ENCODE peak calls at places on chromosome 16, in six cellular contexts. W is H9, E is neuronal stem cell, L is mesendoderm, P is IMR-90, D is H1. Y is an unnamed sample.
A peak's percentile ranks its signal among the peaks of the same experiment; 100 is the strongest.

GRCh38 chr16:89686520-89687091 is at the start of gene CDK10:
- DNase-seq in W (peak; percentile 91), E (peak; percentile 94), L (peak; percentile 94), P (peak; percentile 76), D (no peak), Y (peak; percentile 88)

GRCh38 chr16:86590501-86591144 is 12.3 kb downstream of the FOXL1 start:
- DNase-seq in W (no peak), E (no peak), L (no peak), P (peak; percentile 96), D (no peak), Y (peak; percentile 84)

GRCh38 chr16:31880322-31880979 is 6.8 kb downstream of the ZNF267 start:
- DNase-seq in W (no peak), E (no peak), L (peak; percentile 64), P (peak; percentile 80), D (no peak), Y (peak; percentile 80)

GRCh38 chr16:55204923-55205322 is 119.1 kb upstream of the IRX6 start:
- DNase-seq in W (no peak), E (no peak), L (no peak), P (no peak), D (no peak), Y (no peak)

GRCh38 chr16:67336111-67336510 is 9.5 kb downstream of the LRRC36 start:
- DNase-seq in W (no peak), E (no peak), L (no peak), P (no peak), D (no peak), Y (no peak)

GRCh38 chr16:73170587-73170986 is 122.7 kb upstream of the ZFHX3 start:
- DNase-seq in W (no peak), E (no peak), L (peak; percentile 71), P (no peak), D (no peak), Y (no peak)

GRCh38 chr16:81198635-81199034 is 39.9 kb upstream of the BCO1 start:
- DNase-seq in W (peak; percentile 36), E (no peak), L (no peak), P (no peak), D (no peak), Y (peak; percentile 19)

GRCh38 chr16:23907457-23907902 is 71.7 kb downstream of the PRKCB start:
- DNase-seq in W (no peak), E (no peak), L (no peak), P (no peak), D (no peak), Y (no peak)

GRCh38 chr16:89841275-89841674 is 13.0 kb downstream of the SPIRE2 start:
- DNase-seq in W (no peak), E (no peak), L (no peak), P (no peak), D (no peak), Y (no peak)

GRCh38 chr16:74499114-74499513 is 77.8 kb upstream of the CLEC18B start:
- DNase-seq in W (no peak), E (no peak), L (no peak), P (no peak), D (no peak), Y (no peak)

GRCh38 chr16:75024591-75024990 is 25.8 kb downstream of the ZNRF1 start:
- DNase-seq in W (no peak), E (no peak), L (no peak), P (no peak), D (no peak), Y (no peak)

DNA sequence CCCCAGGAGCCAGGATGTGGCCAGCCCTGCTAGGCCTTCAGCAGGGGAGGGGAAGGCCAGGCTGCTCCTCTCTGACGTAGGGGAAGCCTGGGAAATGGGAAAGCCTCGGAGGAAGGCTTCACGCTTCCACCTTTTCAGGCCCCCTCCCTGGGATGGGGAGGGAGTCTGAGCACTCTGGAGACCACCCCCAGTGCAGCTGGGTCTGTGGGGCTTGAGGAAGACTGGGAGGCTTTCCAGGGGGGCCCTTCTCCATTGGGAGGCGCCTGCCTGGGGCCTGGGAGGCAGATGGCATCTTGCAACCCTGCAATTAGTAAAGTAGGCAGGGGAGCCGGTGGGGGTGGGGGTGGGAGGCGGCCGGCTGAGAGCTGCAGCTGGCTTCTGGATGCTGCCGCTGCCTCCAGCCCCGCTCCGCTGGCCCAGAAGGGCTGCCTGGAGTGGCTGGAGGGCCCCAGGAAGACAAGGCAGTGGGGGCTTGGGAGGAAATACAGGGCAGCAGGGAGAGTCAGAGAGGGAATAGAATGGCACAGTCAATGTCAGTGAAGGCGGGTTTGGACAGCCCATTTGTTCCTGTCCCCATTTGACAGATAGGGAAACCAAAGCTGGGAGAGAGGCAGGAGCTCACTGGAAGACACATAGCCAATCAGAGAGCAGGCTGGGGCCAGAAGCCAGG is 21.3 kb upstream of the DOK4 start:
- DNase-seq in W (no peak), E (no peak), L (peak; percentile 48), P (no peak), D (no peak), Y (no peak)
- H2BK5ac ChIP-seq in W (no peak overlapping the region), E (no peak overlapping the region), L (no peak overlapping the region), P (no peak overlapping the region), D (no peak overlapping the region), Y (no peak overlapping the region)

DNA sequence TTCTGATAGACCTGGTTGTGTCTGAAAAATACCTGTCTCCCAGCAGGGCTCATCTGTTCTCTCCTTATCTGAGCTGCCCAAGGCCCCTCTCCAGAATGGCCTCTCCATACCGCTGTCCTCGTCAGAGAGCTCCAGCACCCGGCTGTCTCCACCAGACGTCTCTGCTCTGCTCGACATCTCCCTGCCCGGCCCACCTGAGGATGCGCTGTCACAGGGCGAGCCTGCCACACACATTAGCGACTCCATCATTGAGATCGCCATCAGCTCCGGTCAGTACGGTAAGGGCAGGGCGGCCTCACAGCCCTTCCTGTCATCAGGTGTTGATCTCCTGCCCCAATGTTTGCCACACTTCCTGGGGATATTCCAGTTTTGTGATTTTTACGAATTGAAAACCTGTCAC is 10.2 kb upstream of the JPT2 start:
- DNase-seq in W (no peak), E (no peak), L (no peak), P (no peak), D (no peak), Y (no peak)
- H3K4me2 ChIP-seq in W (no peak overlapping the region), E (no peak overlapping the region), L (no peak overlapping the region), P (no peak overlapping the region), D (no peak overlapping the region), Y (no peak overlapping the region)

GRCh38 chr16:4830408-4830807 is 16.7 kb downstream of the GLYR1 start:
- DNase-seq in W (no peak), E (no peak), L (no peak), P (no peak), D (no peak), Y (no peak)

GRCh38 chr16:4831616-4832015 is 15.5 kb downstream of the GLYR1 start:
- DNase-seq in W (no peak), E (no peak), L (no peak), P (no peak), D (no peak), Y (no peak)

GRCh38 chr16:4826980-4827379 is 20.1 kb downstream of the GLYR1 start:
- DNase-seq in W (no peak), E (no peak), L (no peak), P (no peak), D (no peak), Y (no peak)

GRCh38 chr16:4825196-4825595 is 21.9 kb downstream of the GLYR1 start:
- DNase-seq in W (no peak), E (no peak), L (no peak), P (no peak), D (no peak), Y (no peak)

DNA sequence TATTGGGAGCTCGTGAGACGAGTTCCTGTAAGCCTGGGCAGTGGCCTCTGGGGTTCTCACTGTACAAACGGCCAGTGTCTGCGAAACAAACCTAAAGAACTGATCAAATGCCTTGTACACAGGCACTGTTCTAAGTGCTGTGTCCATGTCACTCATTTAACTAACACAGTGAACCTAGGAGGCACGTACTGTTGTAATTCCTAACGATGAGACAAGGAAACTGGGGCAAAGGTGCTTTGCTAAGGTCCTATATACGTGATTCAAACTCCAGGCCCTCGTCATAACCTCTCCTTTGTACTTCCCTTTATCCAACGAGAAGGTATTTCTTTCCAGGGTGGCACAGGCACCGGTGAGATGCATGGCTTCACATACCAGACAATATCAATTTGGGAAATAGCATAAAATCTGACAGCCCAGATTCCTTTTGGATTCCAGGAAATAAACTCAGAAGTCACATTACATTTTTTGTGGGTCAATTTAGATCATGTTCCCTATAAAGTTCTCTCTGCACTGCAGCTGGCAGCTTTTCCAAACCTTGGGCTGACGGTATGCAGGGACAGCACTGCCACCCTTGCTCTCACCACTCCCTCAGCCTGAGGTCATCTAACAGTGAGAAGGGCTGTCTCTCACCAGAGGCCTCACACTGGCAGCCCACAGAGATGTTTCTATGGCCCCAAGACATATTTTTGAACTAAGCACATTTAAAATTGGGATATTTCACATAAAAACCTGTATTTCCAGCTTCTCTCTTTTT is 18.3 kb downstream of the GLYR1 start:
- DNase-seq in W (no peak), E (no peak), L (no peak), P (no peak), D (no peak), Y (no peak)
- H3K23ac ChIP-seq in W (no peak overlapping the region), E (no peak overlapping the region), L (no peak overlapping the region), P (no peak overlapping the region), D (no peak overlapping the region), Y (no peak overlapping the region)

GRCh38 chr16:70438325-70438982 is 446 bp downstream of the ST3GAL2 start:
- DNase-seq in W (no peak), E (no peak), L (no peak), P (no peak), D (no peak), Y (no peak)
- H2BK5ac ChIP-seq in W (no peak overlapping the region), E (peak overlapping the region; percentile 96), L (peak overlapping the region; percentile 33), P (peak overlapping the region; percentile 68), D (no peak overlapping the region), Y (no peak overlapping the region)

GRCh38 chr16:58454178-58454577 is 45.8 kb upstream of the NDRG4 start:
- DNase-seq in W (no peak), E (no peak), L (no peak), P (no peak), D (no peak), Y (no peak)

GRCh38 chr16:58450590-58450989 is 49.4 kb upstream of the NDRG4 start:
- DNase-seq in W (no peak), E (no peak), L (no peak), P (no peak), D (no peak), Y (no peak)

GRCh38 chr16:58451945-58452401 is 48.0 kb upstream of the NDRG4 start:
- DNase-seq in W (no peak), E (no peak), L (no peak), P (no peak), D (no peak), Y (peak; percentile 73)

GRCh38 chr16:58451263-58451662 is 48.7 kb upstream of the NDRG4 start:
- DNase-seq in W (no peak), E (no peak), L (no peak), P (no peak), D (no peak), Y (no peak)

DNA sequence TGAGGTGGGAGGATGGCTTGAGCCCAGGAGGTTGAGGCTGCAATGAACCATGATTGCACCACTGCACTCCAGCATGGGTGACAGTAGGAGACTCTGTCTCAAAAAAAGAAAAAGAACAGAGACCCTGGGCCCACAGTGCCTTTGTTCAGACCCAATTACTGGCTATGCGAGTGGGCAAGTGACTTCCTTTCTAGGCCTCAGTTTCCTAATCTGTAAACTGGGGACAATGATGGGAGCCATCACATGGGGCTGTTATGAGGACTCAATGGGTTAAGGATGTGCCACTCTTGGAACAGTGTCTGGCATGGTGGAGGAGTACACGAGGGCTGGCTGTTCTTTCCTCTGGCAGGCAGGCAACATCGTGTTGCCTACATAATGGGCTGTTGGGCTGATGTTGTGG is 47.3 kb upstream of the NDRG4 start:
- DNase-seq in W (no peak), E (no peak), L (no peak), P (no peak), D (no peak), Y (no peak)
- H3K4me2 ChIP-seq in W (no peak overlapping the region), E (no peak overlapping the region), L (no peak overlapping the region), P (no peak overlapping the region), D (no peak overlapping the region), Y (no peak overlapping the region)